ENCODE peak calls at places on chromosomes 12 and 14, in eight cellular contexts. One of them, this sample, is unnamed.

GRCh38 chr14:74324945-74325361 is 22.2 kb upstream of the ABCD4 start:
- DNase-seq in astrocyte of the cerebellum: peak
- DNase-seq in T-helper 1 cell: no peak
- DNase-seq in hippocampal formation: peak
- DNase-seq in naive thymus-derived CD8-positive, alpha-beta T cell: no peak
- DNase-seq in activated T-helper 1 cell treated with anti-CD3 and anti-CD28 coated beads, Interleukin-2, amount 50 U/mL, for 16 hours: no peak
- DNase-seq in T-helper 9 cell: no peak
- DNase-seq in cardiac muscle cell: peak
- DNase-seq in this sample: no peak

GRCh38 chr14:50045039-50045711 is 71.2 kb downstream of the VCPKMT start:
- DNase-seq in astrocyte of the cerebellum: no peak
- DNase-seq in T-helper 1 cell: peak
- DNase-seq in hippocampal formation: no peak
- DNase-seq in naive thymus-derived CD8-positive, alpha-beta T cell: peak
- DNase-seq in activated T-helper 1 cell treated with anti-CD3 and anti-CD28 coated beads, Interleukin-2, amount 50 U/mL, for 16 hours: peak
- DNase-seq in T-helper 9 cell: peak
- DNase-seq in cardiac muscle cell: no peak
- DNase-seq in this sample: peak

GRCh38 chr14:44339256-44339655 is 167.8 kb downstream of the FSCB start:
- DNase-seq in astrocyte of the cerebellum: no peak
- DNase-seq in T-helper 1 cell: no peak
- DNase-seq in hippocampal formation: no peak
- DNase-seq in naive thymus-derived CD8-positive, alpha-beta T cell: no peak
- DNase-seq in activated T-helper 1 cell treated with anti-CD3 and anti-CD28 coated beads, Interleukin-2, amount 50 U/mL, for 16 hours: no peak
- DNase-seq in T-helper 9 cell: no peak
- DNase-seq in cardiac muscle cell: no peak
- DNase-seq in this sample: no peak

GRCh38 chr14:54002653-54003052 is 46.0 kb upstream of the BMP4 start:
- DNase-seq in astrocyte of the cerebellum: no peak
- DNase-seq in T-helper 1 cell: no peak
- DNase-seq in hippocampal formation: peak
- DNase-seq in naive thymus-derived CD8-positive, alpha-beta T cell: no peak
- DNase-seq in activated T-helper 1 cell treated with anti-CD3 and anti-CD28 coated beads, Interleukin-2, amount 50 U/mL, for 16 hours: no peak
- DNase-seq in T-helper 9 cell: no peak
- DNase-seq in cardiac muscle cell: no peak
- DNase-seq in this sample: no peak

GRCh38 chr14:94120667-94121335 is 8.6 kb downstream of the IFI27L2 start:
- DNase-seq in astrocyte of the cerebellum: peak
- DNase-seq in T-helper 1 cell: no peak
- DNase-seq in hippocampal formation: no peak
- DNase-seq in naive thymus-derived CD8-positive, alpha-beta T cell: no peak
- DNase-seq in activated T-helper 1 cell treated with anti-CD3 and anti-CD28 coated beads, Interleukin-2, amount 50 U/mL, for 16 hours: no peak
- DNase-seq in T-helper 9 cell: no peak
- DNase-seq in cardiac muscle cell: no peak
- DNase-seq in this sample: no peak

GRCh38 chr12:94271351-94271750 is 123.0 kb downstream of the PLXNC1 start:
- DNase-seq in astrocyte of the cerebellum: no peak
- DNase-seq in T-helper 1 cell: peak
- DNase-seq in hippocampal formation: no peak
- DNase-seq in naive thymus-derived CD8-positive, alpha-beta T cell: no peak
- DNase-seq in activated T-helper 1 cell treated with anti-CD3 and anti-CD28 coated beads, Interleukin-2, amount 50 U/mL, for 16 hours: no peak
- DNase-seq in T-helper 9 cell: no peak
- DNase-seq in cardiac muscle cell: no peak
- DNase-seq in this sample: no peak

GRCh38 chr14:78835052-78835451 is 664.9 kb downstream of the NRXN3 start:
- DNase-seq in astrocyte of the cerebellum: no peak
- DNase-seq in T-helper 1 cell: no peak
- DNase-seq in hippocampal formation: peak
- DNase-seq in naive thymus-derived CD8-positive, alpha-beta T cell: no peak
- DNase-seq in activated T-helper 1 cell treated with anti-CD3 and anti-CD28 coated beads, Interleukin-2, amount 50 U/mL, for 16 hours: no peak
- DNase-seq in T-helper 9 cell: no peak
- DNase-seq in cardiac muscle cell: peak
- DNase-seq in this sample: no peak

GRCh38 chr12:33795536-33795935 is 226.8 kb upstream of the ALG10 start:
- DNase-seq in astrocyte of the cerebellum: no peak
- DNase-seq in T-helper 1 cell: no peak
- DNase-seq in hippocampal formation: no peak
- DNase-seq in naive thymus-derived CD8-positive, alpha-beta T cell: no peak
- DNase-seq in activated T-helper 1 cell treated with anti-CD3 and anti-CD28 coated beads, Interleukin-2, amount 50 U/mL, for 16 hours: no peak
- DNase-seq in T-helper 9 cell: no peak
- DNase-seq in cardiac muscle cell: no peak
- DNase-seq in this sample: no peak

GRCh38 chr12:38547586-38547985 is 231.0 kb downstream of the ALG10B start:
- DNase-seq in astrocyte of the cerebellum: no peak
- DNase-seq in T-helper 1 cell: no peak
- DNase-seq in hippocampal formation: no peak
- DNase-seq in naive thymus-derived CD8-positive, alpha-beta T cell: no peak
- DNase-seq in activated T-helper 1 cell treated with anti-CD3 and anti-CD28 coated beads, Interleukin-2, amount 50 U/mL, for 16 hours: no peak
- DNase-seq in T-helper 9 cell: no peak
- DNase-seq in cardiac muscle cell: no peak
- DNase-seq in this sample: no peak

GRCh38 chr12:128339121-128339520 is 72.2 kb downstream of the TMEM132C start:
- DNase-seq in astrocyte of the cerebellum: no peak
- DNase-seq in T-helper 1 cell: no peak
- DNase-seq in hippocampal formation: no peak
- DNase-seq in naive thymus-derived CD8-positive, alpha-beta T cell: no peak
- DNase-seq in activated T-helper 1 cell treated with anti-CD3 and anti-CD28 coated beads, Interleukin-2, amount 50 U/mL, for 16 hours: no peak
- DNase-seq in T-helper 9 cell: no peak
- DNase-seq in cardiac muscle cell: peak
- DNase-seq in this sample: no peak

GRCh38 chr14:94058674-94059138 is 22.3 kb downstream of the DDX24 start:
- DNase-seq in astrocyte of the cerebellum: no peak
- DNase-seq in T-helper 1 cell: no peak
- DNase-seq in hippocampal formation: no peak
- DNase-seq in naive thymus-derived CD8-positive, alpha-beta T cell: no peak
- DNase-seq in activated T-helper 1 cell treated with anti-CD3 and anti-CD28 coated beads, Interleukin-2, amount 50 U/mL, for 16 hours: no peak
- DNase-seq in T-helper 9 cell: no peak
- DNase-seq in cardiac muscle cell: no peak
- DNase-seq in this sample: no peak

GRCh38 chr12:128573907-128574306 is 249.9 kb downstream of the SLC15A4 start:
- DNase-seq in astrocyte of the cerebellum: no peak
- DNase-seq in T-helper 1 cell: no peak
- DNase-seq in hippocampal formation: no peak
- DNase-seq in naive thymus-derived CD8-positive, alpha-beta T cell: no peak
- DNase-seq in activated T-helper 1 cell treated with anti-CD3 and anti-CD28 coated beads, Interleukin-2, amount 50 U/mL, for 16 hours: no peak
- DNase-seq in T-helper 9 cell: no peak
- DNase-seq in cardiac muscle cell: no peak
- DNase-seq in this sample: no peak

GRCh38 chr14:23561873-23562821 is 5.4 kb downstream of the AP1G2 start:
- DNase-seq in astrocyte of the cerebellum: no peak
- DNase-seq in T-helper 1 cell: no peak
- DNase-seq in hippocampal formation: no peak
- DNase-seq in naive thymus-derived CD8-positive, alpha-beta T cell: no peak
- DNase-seq in activated T-helper 1 cell treated with anti-CD3 and anti-CD28 coated beads, Interleukin-2, amount 50 U/mL, for 16 hours: no peak
- DNase-seq in T-helper 9 cell: no peak
- DNase-seq in cardiac muscle cell: no peak
- DNase-seq in this sample: no peak

GRCh38 chr12:119659289-119659897 is 8.5 kb upstream of the PRKAB1 start:
- DNase-seq in astrocyte of the cerebellum: no peak
- DNase-seq in T-helper 1 cell: peak
- DNase-seq in hippocampal formation: no peak
- DNase-seq in naive thymus-derived CD8-positive, alpha-beta T cell: no peak
- DNase-seq in activated T-helper 1 cell treated with anti-CD3 and anti-CD28 coated beads, Interleukin-2, amount 50 U/mL, for 16 hours: no peak
- DNase-seq in T-helper 9 cell: peak
- DNase-seq in cardiac muscle cell: peak
- DNase-seq in this sample: no peak

GRCh38 chr12:124618291-124618902 is 51.0 kb upstream of the NCOR2 start:
- DNase-seq in astrocyte of the cerebellum: no peak
- DNase-seq in T-helper 1 cell: no peak
- DNase-seq in hippocampal formation: no peak
- DNase-seq in naive thymus-derived CD8-positive, alpha-beta T cell: no peak
- DNase-seq in activated T-helper 1 cell treated with anti-CD3 and anti-CD28 coated beads, Interleukin-2, amount 50 U/mL, for 16 hours: no peak
- DNase-seq in T-helper 9 cell: no peak
- DNase-seq in cardiac muscle cell: no peak
- DNase-seq in this sample: no peak

GRCh38 chr12:57215668-57216013 is 953 bp upstream of the NXPH4 start:
- DNase-seq in astrocyte of the cerebellum: no peak
- DNase-seq in T-helper 1 cell: peak
- DNase-seq in hippocampal formation: no peak
- DNase-seq in naive thymus-derived CD8-positive, alpha-beta T cell: no peak
- DNase-seq in activated T-helper 1 cell treated with anti-CD3 and anti-CD28 coated beads, Interleukin-2, amount 50 U/mL, for 16 hours: no peak
- DNase-seq in T-helper 9 cell: no peak
- DNase-seq in cardiac muscle cell: no peak
- DNase-seq in this sample: no peak

GRCh38 chr14:64729386-64730060 is 25.3 kb downstream of the PLEKHG3 start:
- DNase-seq in astrocyte of the cerebellum: no peak
- DNase-seq in T-helper 1 cell: no peak
- DNase-seq in hippocampal formation: no peak
- DNase-seq in naive thymus-derived CD8-positive, alpha-beta T cell: peak
- DNase-seq in activated T-helper 1 cell treated with anti-CD3 and anti-CD28 coated beads, Interleukin-2, amount 50 U/mL, for 16 hours: no peak
- DNase-seq in T-helper 9 cell: no peak
- DNase-seq in cardiac muscle cell: no peak
- DNase-seq in this sample: no peak

GRCh38 chr12:51028126-51028810 is 2.1 kb upstream of the SLC11A2 start:
- DNase-seq in astrocyte of the cerebellum: peak
- DNase-seq in T-helper 1 cell: peak
- DNase-seq in hippocampal formation: peak
- DNase-seq in naive thymus-derived CD8-positive, alpha-beta T cell: no peak
- DNase-seq in activated T-helper 1 cell treated with anti-CD3 and anti-CD28 coated beads, Interleukin-2, amount 50 U/mL, for 16 hours: no peak
- DNase-seq in T-helper 9 cell: no peak
- DNase-seq in cardiac muscle cell: peak
- DNase-seq in this sample: peak

GRCh38 chr12:3992945-3993344 is 119.7 kb upstream of the PARP11 start:
- DNase-seq in astrocyte of the cerebellum: no peak
- DNase-seq in T-helper 1 cell: no peak
- DNase-seq in hippocampal formation: no peak
- DNase-seq in naive thymus-derived CD8-positive, alpha-beta T cell: no peak
- DNase-seq in activated T-helper 1 cell treated with anti-CD3 and anti-CD28 coated beads, Interleukin-2, amount 50 U/mL, for 16 hours: no peak
- DNase-seq in T-helper 9 cell: no peak
- DNase-seq in cardiac muscle cell: no peak
- DNase-seq in this sample: no peak

GRCh38 chr12:48556631-48557030 is 13.2 kb downstream of the LALBA start:
- DNase-seq in astrocyte of the cerebellum: no peak
- DNase-seq in T-helper 1 cell: no peak
- DNase-seq in hippocampal formation: no peak
- DNase-seq in naive thymus-derived CD8-positive, alpha-beta T cell: no peak
- DNase-seq in activated T-helper 1 cell treated with anti-CD3 and anti-CD28 coated beads, Interleukin-2, amount 50 U/mL, for 16 hours: no peak
- DNase-seq in T-helper 9 cell: no peak
- DNase-seq in cardiac muscle cell: no peak
- DNase-seq in this sample: no peak

GRCh38 chr12:95611676-95612309 is 60.5 kb upstream of the USP44 start:
- DNase-seq in astrocyte of the cerebellum: no peak
- DNase-seq in T-helper 1 cell: no peak
- DNase-seq in hippocampal formation: no peak
- DNase-seq in naive thymus-derived CD8-positive, alpha-beta T cell: no peak
- DNase-seq in activated T-helper 1 cell treated with anti-CD3 and anti-CD28 coated beads, Interleukin-2, amount 50 U/mL, for 16 hours: no peak
- DNase-seq in T-helper 9 cell: no peak
- DNase-seq in cardiac muscle cell: no peak
- DNase-seq in this sample: no peak

GRCh38 chr12:100544165-100544564 is 29.3 kb upstream of the GAS2L3 start:
- DNase-seq in astrocyte of the cerebellum: no peak
- DNase-seq in T-helper 1 cell: no peak
- DNase-seq in hippocampal formation: no peak
- DNase-seq in naive thymus-derived CD8-positive, alpha-beta T cell: no peak
- DNase-seq in activated T-helper 1 cell treated with anti-CD3 and anti-CD28 coated beads, Interleukin-2, amount 50 U/mL, for 16 hours: no peak
- DNase-seq in T-helper 9 cell: no peak
- DNase-seq in cardiac muscle cell: no peak
- DNase-seq in this sample: no peak

GRCh38 chr12:74563927-74564326 is 26.3 kb downstream of the ATXN7L3B start:
- DNase-seq in astrocyte of the cerebellum: no peak
- DNase-seq in T-helper 1 cell: no peak
- DNase-seq in hippocampal formation: no peak
- DNase-seq in naive thymus-derived CD8-positive, alpha-beta T cell: no peak
- DNase-seq in activated T-helper 1 cell treated with anti-CD3 and anti-CD28 coated beads, Interleukin-2, amount 50 U/mL, for 16 hours: no peak
- DNase-seq in T-helper 9 cell: no peak
- DNase-seq in cardiac muscle cell: no peak
- DNase-seq in this sample: no peak

GRCh38 chr12:67698711-67699603 is 50.4 kb downstream of the DYRK2 start:
- DNase-seq in astrocyte of the cerebellum: no peak
- DNase-seq in T-helper 1 cell: peak
- DNase-seq in hippocampal formation: no peak
- DNase-seq in naive thymus-derived CD8-positive, alpha-beta T cell: peak
- DNase-seq in activated T-helper 1 cell treated with anti-CD3 and anti-CD28 coated beads, Interleukin-2, amount 50 U/mL, for 16 hours: peak
- DNase-seq in T-helper 9 cell: peak
- DNase-seq in cardiac muscle cell: no peak
- DNase-seq in this sample: peak

This sample was measured in GDM1.